ENCODE peak calls at places on chromosomes 7 and 10, in seven cellular contexts. W, F, Z, Y, R, T and Q are unnamed samples.
A peak's percentile ranks its signal among the peaks of the same experiment; 100 is the strongest.

GRCh38 chr7:44633254-44634186 is 27.1 kb downstream of the OGDH start:
- DNase-seq in W (no peak), F (peak; percentile 78), Z (peak; percentile 41), Y (peak; percentile 75), R (no peak), T (no peak), Q (peak; percentile 80)

GRCh38 chr7:108101759-108102158 is 28.4 kb downstream of the LAMB4 start:
- DNase-seq in W (no peak), F (no peak), Z (no peak), Y (no peak), R (no peak), T (no peak), Q (no peak)

GRCh38 chr7:867001-867405 is 9.4 kb upstream of the GET4 start:
- DNase-seq in W (no peak), F (peak; percentile 95), Z (no peak), Y (no peak), R (no peak), T (no peak), Q (peak; percentile 54)

GRCh38 chr7:150450491-150450992 is at the start of gene GIMAP8:
- DNase-seq in W (no peak), F (no peak), Z (no peak), Y (no peak), R (no peak), T (peak; percentile 45), Q (no peak)

GRCh38 chr7:11228515-11228914 is 254.8 kb downstream of the PHF14 start:
- DNase-seq in W (no peak), F (no peak), Z (no peak), Y (no peak), R (no peak), T (no peak), Q (no peak)

GRCh38 chr7:44184221-44184873 is 4.9 kb downstream of the GCK start:
- DNase-seq in W (no peak), F (no peak), Z (no peak), Y (peak; percentile 64), R (peak; percentile 19), T (no peak), Q (peak; percentile 67)

GRCh38 chr10:44067432-44067831 is 317.5 kb downstream of the CXCL12 start:
- DNase-seq in W (no peak), F (no peak), Z (no peak), Y (no peak), R (no peak), T (no peak), Q (no peak)

GRCh38 chr7:77439572-77439971 is 23.4 kb upstream of the GSAP start:
- DNase-seq in W (no peak), F (no peak), Z (peak; percentile 60), Y (peak; percentile 60), R (peak; percentile 23), T (peak; percentile 48), Q (no peak)

DNA sequence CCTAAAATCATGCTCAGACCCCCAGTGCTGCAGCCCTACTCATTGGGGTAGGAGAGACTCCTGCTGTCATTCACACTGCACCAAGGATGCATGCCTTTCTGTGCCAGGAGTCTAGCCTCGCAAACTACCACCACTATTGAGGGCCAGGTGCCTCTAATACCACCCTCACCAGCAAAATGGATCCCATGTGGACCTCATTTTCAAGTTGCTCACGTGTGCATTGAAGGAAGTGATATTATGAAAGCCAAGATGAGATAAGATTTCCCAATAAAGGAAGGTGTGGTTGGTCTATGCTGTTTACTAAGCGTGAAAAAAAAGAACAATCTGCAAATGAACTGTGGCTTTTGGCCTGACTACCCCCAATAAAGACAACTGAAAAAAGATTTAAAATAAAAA is 7.2 kb upstream of the LAMTOR4 start:
- DNase-seq in W (no peak), F (no peak), Z (no peak), Y (no peak), R (no peak), T (peak; percentile 65), Q (no peak)
- TF ChIP-seq CTCF in W (no peak), F (no peak), Z (no peak), Y (no peak), R (no peak), T (no peak), Q (no peak)

DNA sequence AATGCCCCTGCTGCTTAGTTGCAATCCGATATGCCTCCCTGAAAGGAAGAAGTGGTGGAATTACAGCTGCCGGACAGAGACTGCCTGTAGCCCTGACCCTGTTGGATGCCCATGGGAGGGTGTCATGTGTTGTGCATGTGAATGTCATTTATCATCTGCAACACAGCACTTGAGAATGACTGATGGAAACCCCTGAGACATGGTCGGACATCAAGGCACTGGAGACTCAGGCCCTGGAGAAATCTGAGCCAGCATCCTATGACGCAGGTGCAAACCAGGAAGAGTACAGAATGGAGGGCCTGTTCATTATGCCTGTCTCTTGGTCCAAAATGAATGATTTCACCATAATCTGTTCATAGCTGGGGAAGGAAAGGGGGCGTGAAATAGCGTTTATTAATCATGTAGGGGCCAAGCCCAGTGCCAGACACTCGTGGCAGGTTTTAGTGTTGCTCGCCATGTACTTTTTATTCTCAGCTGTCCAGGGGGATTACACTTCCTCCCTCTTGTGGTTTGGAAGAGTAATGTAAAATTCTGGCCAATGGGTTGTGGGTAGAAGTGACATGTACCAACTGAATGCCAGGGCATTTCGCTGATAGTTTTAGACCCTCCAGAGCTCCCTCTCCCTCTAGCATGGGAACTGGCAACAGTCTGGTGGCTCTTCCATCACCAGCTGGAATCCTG is 23.0 kb upstream of the LEP start:
- DNase-seq in W (no peak), F (no peak), Z (no peak), Y (no peak), R (no peak), T (peak; percentile 74), Q (no peak)
- TF ChIP-seq CTCF in W (peak; percentile 37), F (no peak), Z (no peak), Y (no peak), R (peak; percentile 44), T (peak; percentile 38), Q (peak; percentile 13)

GRCh38 chr7:149354119-149354518 is 92.1 kb downstream of the ZNF783 start:
- DNase-seq in W (no peak), F (no peak), Z (peak; percentile 47), Y (no peak), R (no peak), T (no peak), Q (no peak)

GRCh38 chr7:149355390-149356048 is 93.5 kb downstream of the ZNF783 start:
- DNase-seq in W (no peak), F (no peak), Z (no peak), Y (peak; percentile 51), R (peak; percentile 44), T (peak; percentile 41), Q (no peak)
- TF ChIP-seq CTCF in W (no peak), F (no peak), Z (no peak), Y (no peak), R (peak; percentile 27), T (no peak), Q (no peak)

GRCh38 chr10:4763960-4764428 is 62.0 kb upstream of the AKR1E2 start:
- DNase-seq in W (no peak), F (no peak), Z (no peak), Y (peak; percentile 33), R (no peak), T (no peak), Q (peak; percentile 43)
- TF ChIP-seq CTCF in W (no peak), F (no peak), Z (no peak), Y (no peak), R (no peak), T (no peak), Q (no peak)

GRCh38 chr7:37901236-37901827 is 15.3 kb downstream of the SFRP4 start:
- DNase-seq in W (no peak), F (no peak), Z (no peak), Y (no peak), R (peak; percentile 55), T (peak; percentile 79), Q (no peak)
- TF ChIP-seq CTCF in W (peak; percentile 76), F (peak; percentile 64), Z (peak; percentile 57), Y (peak; percentile 77), R (peak; percentile 75), T (peak; percentile 42), Q (peak; percentile 68)

DNA sequence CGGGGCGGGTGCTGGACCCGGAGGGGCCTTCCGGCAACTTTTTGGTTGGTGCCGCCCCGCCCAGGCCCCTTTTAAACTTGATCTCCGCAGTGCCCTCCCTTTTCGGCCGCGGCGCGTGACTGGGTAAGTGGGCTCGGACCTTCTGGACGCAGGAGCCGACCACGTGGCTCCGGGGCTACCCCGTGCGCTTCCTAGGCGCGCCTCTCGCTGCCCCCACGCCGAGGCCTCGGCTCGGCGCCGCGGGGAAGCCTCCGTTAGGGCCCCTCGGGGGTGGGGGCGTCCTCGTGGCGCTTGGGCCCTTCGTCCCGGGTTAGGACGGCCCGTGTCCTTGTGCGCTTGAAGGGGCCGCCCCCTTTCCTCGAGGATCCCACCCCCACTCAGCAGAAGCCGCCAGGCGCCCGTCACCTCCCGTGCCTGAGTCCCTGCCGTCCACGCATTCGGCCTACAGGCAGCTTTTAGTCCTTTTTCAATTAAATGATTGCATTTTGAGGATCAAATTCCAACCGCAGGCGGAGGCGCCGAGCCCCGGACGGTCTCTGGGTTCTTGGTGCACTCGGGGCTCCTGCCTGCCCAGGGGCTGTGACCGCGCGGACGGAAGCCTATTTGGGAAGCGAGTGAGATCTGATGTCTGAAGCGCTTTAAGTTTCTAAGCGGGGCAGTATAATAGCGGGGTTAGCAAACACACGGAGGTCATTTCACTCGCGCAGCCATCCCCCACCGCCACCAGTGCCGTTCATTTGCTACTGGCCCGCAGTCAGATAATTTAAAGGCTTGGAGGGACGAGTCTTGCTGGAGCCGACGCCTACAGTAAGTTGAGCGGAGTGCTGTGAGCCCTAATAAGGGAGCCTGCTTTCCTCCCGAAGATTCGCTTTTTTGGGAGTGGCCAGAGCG is 31.8 kb upstream of the TOMM7 start:
- DNase-seq in W (peak; percentile 57), F (peak; percentile 97), Z (no peak), Y (peak; percentile 86), R (peak; percentile 76), T (peak; percentile 97), Q (no peak)
- TF ChIP-seq CTCF in W (peak; percentile 86), F (peak; percentile 66), Z (peak; percentile 71), Y (peak; percentile 99), R (peak; percentile 3), T (no peak), Q (peak; percentile 56)

DNA sequence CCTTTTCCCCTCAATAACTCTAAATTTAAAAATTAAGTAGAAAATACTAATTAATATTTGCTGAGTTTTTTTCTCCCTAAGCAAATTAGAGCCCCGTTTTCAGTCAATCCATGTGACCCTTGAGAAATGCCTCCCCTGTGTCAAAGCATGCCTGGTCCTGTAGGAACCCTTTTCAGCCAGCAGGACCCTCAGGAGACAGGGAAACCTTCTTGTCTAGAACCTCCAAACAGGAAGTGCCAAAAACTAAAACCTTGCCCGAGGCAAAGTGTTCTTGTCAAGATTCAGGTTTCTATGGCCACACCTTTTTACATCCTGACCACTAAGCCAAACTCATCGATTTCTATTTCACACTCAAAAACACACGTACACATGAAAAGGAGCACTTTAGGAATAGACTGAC is 60.1 kb upstream of the NFE2L3 start:
- DNase-seq in W (no peak), F (no peak), Z (no peak), Y (peak; percentile 69), R (peak; percentile 38), T (peak; percentile 66), Q (no peak)
- TF ChIP-seq CTCF in W (peak; percentile 49), F (no peak), Z (no peak), Y (peak; percentile 17), R (peak; percentile 41), T (peak; percentile 19), Q (peak; percentile 17)

GRCh38 chr10:71908998-71909397 is 55.2 kb upstream of the CHST3 start:
- DNase-seq in W (no peak), F (no peak), Z (no peak), Y (no peak), R (no peak), T (no peak), Q (no peak)
- TF ChIP-seq CTCF in W (no peak), F (no peak), Z (no peak), Y (no peak), R (no peak), T (no peak), Q (no peak)